ENCODE peak calls at places on chromosomes 5 and 9, in four cellular contexts. S, J, Q and Y are unnamed samples.

GRCh38 chr5:159106569-159107282 is 7.0 kb upstream of the EBF1 start:
- DNase-seq in Q (no peak), S (peak; percentile 80), J (peak; percentile 87), Y (peak; percentile 91)

GRCh38 chr5:99104538-99105132 is 175.8 kb upstream of the CHD1 start:
- DNase-seq in Q (no peak), S (peak; percentile 23), J (no peak), Y (no peak)

GRCh38 chr5:95822038-95822407 is 503 bp downstream of the GLRX start:
- DNase-seq in Q (no peak), J (peak; percentile 71), S (peak; percentile 32), Y (peak; percentile 79)

GRCh38 chr9:116000748-116001329 is 152.8 kb upstream of the PAPPA start:
- DNase-seq in S (no peak), Q (no peak), J (no peak), Y (no peak)

GRCh38 chr5:116428966-116429365 is 145.7 kb downstream of the SEMA6A start:
- DNase-seq in S (no peak), Q (no peak), J (no peak), Y (no peak)

GRCh38 chr5:14097998-14098471 is 45.1 kb upstream of the TRIO start:
- DNase-seq in J (no peak), S (no peak), Q (no peak), Y (no peak)

GRCh38 chr9:132591751-132592314 is 9.4 kb downstream of the BARHL1 start:
- DNase-seq in Q (no peak), J (no peak), S (no peak), Y (no peak)

GRCh38 chr9:110452227-110452801 is 114.7 kb upstream of the TXNDC8 start:
- DNase-seq in S (no peak), Q (no peak), J (no peak), Y (no peak)

GRCh38 chr5:57174128-57174849 is 430 bp downstream of the GPBP1 start:
- DNase-seq in J (peak; percentile 38), Q (no peak), S (no peak), Y (peak; percentile 59)

GRCh38 chr5:119363936-119364335 is 8.1 kb downstream of the TNFAIP8 start:
- DNase-seq in Q (no peak), J (no peak), S (no peak), Y (no peak)

GRCh38 chr5:40834391-40834848 is 602 bp downstream of the RPL37 start:
- DNase-seq in Q (no peak), S (no peak), J (peak; percentile 33), Y (no peak)

GRCh38 chr5:62773460-62773859 is 194.8 kb downstream of the LRRC70 start:
- DNase-seq in J (no peak), S (no peak), Q (no peak), Y (no peak)

GRCh38 chr5:77369566-77369965 is 122.5 kb downstream of the WDR41 start:
- DNase-seq in S (no peak), J (no peak), Q (no peak), Y (no peak)

GRCh38 chr5:131252824-131253171 is 11.1 kb upstream of the CDC42SE2 start:
- DNase-seq in J (peak; percentile 48), S (no peak), Q (no peak), Y (peak; percentile 67)

GRCh38 chr9:79473704-79474103 is 98.1 kb upstream of the TLE4 start:
- DNase-seq in S (no peak), J (no peak), Q (no peak), Y (no peak)